ENCODE peak calls at places on chromosomes 1 and 21, in seven cellular contexts. Z, G, Q, Y, E, C and W are unnamed samples.
A peak's percentile ranks its signal among the peaks of the same experiment; 100 is the strongest.

GRCh38 chr1:224183591-224184312 is 712 bp downstream of the DEGS1 start:
- DNase-seq in E (peak; percentile 56), Y (peak; percentile 60), Q (peak; percentile 77), Z (peak; percentile 61), C (peak; percentile 35), G (peak; percentile 27), W (peak; percentile 70)

GRCh38 chr1:18556364-18556763 is 74.3 kb upstream of the PAX7 start:
- DNase-seq in Z (peak; percentile 12), G (peak; percentile 21), E (peak; percentile 7), C (no peak), Q (peak; percentile 40), Y (peak; percentile 12), W (peak; percentile 57)

GRCh38 chr1:7281821-7282220 is 489.3 kb upstream of the VAMP3 start:
- DNase-seq in Z (peak; percentile 95), Q (no peak), G (no peak), Y (peak; percentile 74), E (no peak), C (no peak), W (peak; percentile 87)

GRCh38 chr1:85460555-85461088 is 4.3 kb downstream of the DDAH1 start:
- DNase-seq in C (no peak), Q (no peak), Z (no peak), E (no peak), G (peak; percentile 51), Y (no peak), W (no peak)

GRCh38 chr1:91526496-91526895 is 25.8 kb downstream of the CDC7 start:
- DNase-seq in Q (no peak), Z (peak; percentile 94), E (no peak), C (no peak), G (no peak), Y (peak; percentile 85), W (peak; percentile 70)

GRCh38 chr1:44267438-44267837 is 54.2 kb downstream of the DMAP1 start:
- DNase-seq in Z (no peak), G (no peak), E (no peak), Q (no peak), C (no peak), Y (no peak), W (no peak)

GRCh38 chr21:15003463-15004135 is 61.2 kb downstream of the NRIP1 start:
- DNase-seq in G (no peak), C (no peak), Q (no peak), Z (no peak), Y (no peak), E (no peak), W (no peak)

GRCh38 chr21:27171704-27172103 is 204.8 kb upstream of the ADAMTS5 start:
- DNase-seq in G (no peak), Z (peak; percentile 43), Q (no peak), C (no peak), E (no peak), Y (peak; percentile 81), W (peak; percentile 80)

GRCh38 chr21:28283652-28284490 is 708.8 kb downstream of the LTN1 start:
- DNase-seq in C (no peak), Q (no peak), E (no peak), Z (peak; percentile 94), Y (peak; percentile 100), G (peak; percentile 32), W (peak; percentile 96)

GRCh38 chr1:184597652-184598357 is 156.9 kb downstream of the EDEM3 start:
- DNase-seq in Y (peak; percentile 35), Z (peak; percentile 73), E (no peak), Q (no peak), G (peak; percentile 70), C (no peak), W (peak; percentile 46)

GRCh38 chr21:44866780-44867179 is 6.7 kb downstream of the PTTG1IP start:
- DNase-seq in G (no peak), Z (peak; percentile 66), Y (peak; percentile 51), E (no peak), Q (no peak), C (no peak), W (peak; percentile 79)

GRCh38 chr1:230299148-230300006 is 126.8 kb downstream of the PGBD5 start:
- DNase-seq in G (no peak), Z (no peak), C (no peak), Q (no peak), E (no peak), Y (no peak), W (no peak)

GRCh38 chr1:160925652-160926241 is 28.9 kb downstream of the ITLN2 start:
- DNase-seq in Q (no peak), Z (peak; percentile 14), C (no peak), E (peak; percentile 45), Y (peak; percentile 47), G (no peak), W (peak; percentile 31)

GRCh38 chr1:224205438-224205840 is 22.4 kb downstream of the DEGS1 start:
- DNase-seq in C (no peak), G (peak; percentile 82), Y (peak; percentile 74), Q (no peak), Z (peak; percentile 91), E (peak; percentile 49), W (peak; percentile 65)

GRCh38 chr1:197285526-197286217 is 17.6 kb downstream of the CRB1 start:
- DNase-seq in G (peak; percentile 50), C (no peak), Y (no peak), Z (no peak), Q (no peak), E (no peak), W (no peak)

GRCh38 chr1:54475357-54476230 is 69.4 kb upstream of the SSBP3 start:
- DNase-seq in G (no peak), Q (no peak), C (no peak), Y (no peak), E (no peak), Z (no peak), W (no peak)

GRCh38 chr1:154796303-154796892 is 73.7 kb downstream of the KCNN3 start:
- DNase-seq in C (no peak), E (no peak), Q (no peak), Y (no peak), G (no peak), Z (no peak), W (no peak)

GRCh38 chr1:245688536-245689453 is 534.0 kb downstream of the KIF26B start:
- DNase-seq in Z (no peak), Q (no peak), E (no peak), G (no peak), C (no peak), Y (no peak), W (no peak)

GRCh38 chr1:94481473-94481933 is 60.1 kb downstream of the F3 start:
- DNase-seq in G (peak; percentile 90), E (peak; percentile 85), Z (peak; percentile 74), Q (peak; percentile 39), Y (peak; percentile 80), C (peak; percentile 4), W (peak; percentile 88)